ENCODE peak calls at places on chromosomes 2 and 18, in four cellular contexts. W is A549, G is upper lobe of left lung, M is IMR-90. L is an unnamed sample.
A peak's percentile ranks its signal among the peaks of the same experiment; 100 is the strongest.

GRCh38 chr2:208101716-208102631 is 22.4 kb downstream of the CRYGD start:
- DNase-seq in W (peak; percentile 45), G (no peak), M (peak; percentile 18), L (no peak)

GRCh38 chr2:32946314-32947075 is at the start of gene LTBP1:
- DNase-seq in G (peak; percentile 61), W (peak; percentile 83), M (peak; percentile 76), L (peak; percentile 69)

GRCh38 chr2:240814946-240815760 is 4.9 kb downstream of the KIF1A start:
- DNase-seq in M (no peak), G (no peak), W (no peak), L (peak; percentile 17)

GRCh38 chr18:54737986-54738385 is 90.3 kb upstream of the RAB27B start:
- DNase-seq in M (peak; percentile 81), W (peak; percentile 58), G (no peak), L (no peak)

GRCh38 chr2:229586746-229587705 is 127.3 kb downstream of the DNER start:
- DNase-seq in M (peak; percentile 60), G (peak; percentile 78), W (peak; percentile 77), L (peak; percentile 75)

GRCh38 chr18:46424898-46425297 is 232.1 kb downstream of the LOXHD1 start:
- DNase-seq in W (no peak), G (peak; percentile 39), M (no peak), L (no peak)

GRCh38 chr2:112625474-112626114 is 20.1 kb upstream of the SLC20A1 start:
- DNase-seq in W (no peak), M (no peak), G (peak; percentile 20), L (peak; percentile 17)

GRCh38 chr2:62340981-62341624 is 145.2 kb downstream of the B3GNT2 start:
- DNase-seq in W (no peak), M (no peak), G (no peak), L (peak; percentile 29)

GRCh38 chr18:74291771-74292540 is at the start of gene CYB5A:
- DNase-seq in W (peak; percentile 95), G (peak; percentile 98), M (peak; percentile 93), L (peak; percentile 98)

GRCh38 chr2:36088716-36089328 is 266.8 kb upstream of the CRIM1 start:
- DNase-seq in G (no peak), M (no peak), W (no peak), L (no peak)

GRCh38 chr18:78855188-78855587 is 124.4 kb upstream of the SALL3 start:
- DNase-seq in G (no peak), M (no peak), W (no peak), L (no peak)

GRCh38 chr2:179050735-179051134 is 798 bp upstream of the CCDC141 start:
- DNase-seq in M (no peak), W (no peak), G (no peak), L (no peak)

GRCh38 chr2:179044500-179044899 is 5.4 kb downstream of the CCDC141 start:
- DNase-seq in G (no peak), W (no peak), M (no peak), L (no peak)

GRCh38 chr2:179051250-179051649 is 1.3 kb upstream of the CCDC141 start:
- DNase-seq in G (no peak), M (no peak), W (no peak), L (no peak)

GRCh38 chr2:179049203-179049545 is 763 bp downstream of the CCDC141 start:
- DNase-seq in M (no peak), G (peak; percentile 28), W (no peak), L (no peak)

DNA sequence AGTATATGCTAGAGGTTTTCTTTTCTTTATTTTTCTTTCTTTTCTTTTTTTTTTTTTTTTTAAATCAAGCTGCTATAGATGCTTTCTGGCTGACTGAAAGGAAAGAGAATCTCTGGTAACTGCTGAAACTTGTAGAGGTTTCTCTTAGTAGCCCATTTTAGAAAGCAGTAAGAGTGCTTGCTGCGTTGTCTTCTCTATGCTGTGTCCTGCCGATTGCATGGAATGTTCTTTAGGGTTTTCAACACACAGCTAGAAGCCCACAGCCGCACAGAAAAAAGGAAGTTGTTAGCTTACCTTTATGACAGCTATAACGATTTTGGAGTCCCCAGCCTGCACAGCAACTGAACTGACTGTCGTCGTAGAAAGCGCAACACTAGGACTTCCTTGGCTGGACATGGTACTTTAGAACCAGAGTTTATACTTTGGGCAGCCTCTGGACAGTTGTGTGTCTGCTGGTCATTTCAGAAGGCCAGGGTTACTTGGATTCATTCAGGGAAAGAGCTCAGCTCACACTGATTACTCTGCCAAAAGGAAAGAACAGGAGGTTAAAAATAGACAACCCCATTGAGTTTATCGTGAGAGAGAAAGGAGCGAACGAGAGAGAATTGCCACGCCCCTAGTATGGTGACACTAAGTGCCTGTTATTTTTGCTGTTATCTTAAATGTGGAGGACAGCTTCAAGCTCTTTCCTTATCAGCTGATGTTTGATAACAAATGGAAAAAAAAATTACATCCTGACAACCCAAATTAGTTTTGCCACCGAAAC is at the start of gene CCDC141:
- DNase-seq in G (peak; percentile 41), W (no peak), M (no peak), L (no peak)
- TF ChIP-seq POLR2A in G (no peak), W (no peak), M (no peak), L (no peak)

DNA sequence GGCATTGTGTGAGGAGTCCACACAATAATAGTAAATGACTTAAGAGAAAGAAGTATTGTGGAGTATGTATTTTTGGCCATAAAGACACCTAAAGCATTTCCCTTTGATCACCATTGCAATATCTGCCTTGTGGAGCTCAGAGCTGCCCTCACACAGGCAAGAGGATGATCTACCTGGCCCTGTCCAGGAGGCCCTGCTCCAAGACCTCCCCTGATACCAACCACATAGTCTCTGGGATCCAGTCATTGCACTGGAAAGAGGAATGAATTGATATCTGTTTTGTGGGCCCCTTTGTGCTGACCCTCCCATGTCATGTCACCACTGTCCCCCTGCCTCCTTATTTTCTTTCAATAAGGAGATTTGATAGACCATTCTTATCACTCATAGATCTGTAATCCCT is 430.6 kb upstream of the TNP1 start:
- DNase-seq in M (no peak), G (no peak), W (no peak), L (no peak)
- H3K4me3 ChIP-seq in M (no peak overlapping the region), G (no peak overlapping the region), W (no peak overlapping the region), L (no peak overlapping the region)

GRCh38 chr2:237475704-237476107 is 11.3 kb upstream of the MLPH start:
- DNase-seq in M (peak; percentile 60), W (peak; percentile 76), G (peak; percentile 81), L (no peak)

GRCh38 chr2:237474511-237474911 is 12.5 kb upstream of the MLPH start:
- DNase-seq in W (no peak), M (no peak), G (peak; percentile 59), L (no peak)

GRCh38 chr2:237472909-237473308 is 14.1 kb upstream of the MLPH start:
- DNase-seq in M (no peak), W (no peak), G (no peak), L (no peak)

GRCh38 chr2:237473474-237474453 is 13.3 kb upstream of the MLPH start:
- DNase-seq in W (no peak), G (peak; percentile 89), M (peak; percentile 67), L (no peak)

GRCh38 chr2:237474931-237475703 is 11.9 kb upstream of the MLPH start:
- DNase-seq in M (peak; percentile 77), G (peak; percentile 79), W (peak; percentile 85), L (peak; percentile 88)
- TF ChIP-seq POLR2A in M (peak; percentile 51), G (no peak), W (peak; percentile 35), L (no peak)

GRCh38 chr18:58578835-58579560 is 49.9 kb downstream of the ALPK2 start:
- DNase-seq in M (peak; percentile 88), G (no peak), W (peak; percentile 77), L (no peak)

GRCh38 chr18:58576641-58577251 is 52.1 kb downstream of the ALPK2 start:
- DNase-seq in M (peak; percentile 76), G (no peak), W (no peak), L (no peak)

GRCh38 chr18:58579561-58580047 is 49.3 kb downstream of the ALPK2 start:
- DNase-seq in W (peak; percentile 79), M (peak; percentile 91), G (no peak), L (no peak)

GRCh38 chr18:58580078-58580477 is 48.8 kb downstream of the ALPK2 start:
- DNase-seq in W (peak; percentile 81), G (no peak), M (peak; percentile 43), L (no peak)

DNA sequence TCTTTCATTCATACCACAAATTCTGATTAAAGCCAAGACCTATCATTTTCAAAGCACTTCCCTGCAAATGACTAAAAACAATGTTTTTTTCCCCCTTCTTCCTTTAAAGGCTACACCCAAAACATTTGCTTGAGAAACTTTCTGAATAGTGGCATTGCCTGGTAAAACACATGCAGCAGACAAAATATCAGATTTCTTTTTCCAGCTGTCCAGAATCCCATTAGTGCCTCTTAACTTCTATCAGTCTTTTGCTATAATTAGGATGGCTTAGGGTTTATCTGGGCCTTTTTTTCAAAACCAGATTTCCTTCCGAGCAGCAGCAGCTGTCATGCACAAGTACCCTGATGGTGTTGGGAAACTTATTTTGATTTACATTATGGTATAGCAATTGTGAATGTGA is 50.6 kb downstream of the ALPK2 start:
- DNase-seq in W (no peak), G (no peak), M (peak; percentile 28), L (no peak)
- H3K4me3 ChIP-seq in W (peak overlapping the region; percentile 58), G (no peak overlapping the region), M (peak overlapping the region; percentile 57), L (no peak overlapping the region)

GRCh38 chr18:56255381-56255780 is 383.0 kb downstream of the TXNL1 start:
- DNase-seq in G (no peak), M (peak; percentile 50), W (no peak), L (no peak)

GRCh38 chr18:56257215-56257614 is 381.2 kb downstream of the TXNL1 start:
- DNase-seq in M (peak; percentile 96), G (no peak), W (peak; percentile 10), L (no peak)

GRCh38 chr18:56256659-56257058 is 381.7 kb downstream of the TXNL1 start:
- DNase-seq in W (no peak), G (no peak), M (no peak), L (no peak)

GRCh38 chr18:56248613-56249235 is 389.7 kb downstream of the TXNL1 start:
- DNase-seq in W (no peak), M (no peak), G (no peak), L (no peak)

DNA sequence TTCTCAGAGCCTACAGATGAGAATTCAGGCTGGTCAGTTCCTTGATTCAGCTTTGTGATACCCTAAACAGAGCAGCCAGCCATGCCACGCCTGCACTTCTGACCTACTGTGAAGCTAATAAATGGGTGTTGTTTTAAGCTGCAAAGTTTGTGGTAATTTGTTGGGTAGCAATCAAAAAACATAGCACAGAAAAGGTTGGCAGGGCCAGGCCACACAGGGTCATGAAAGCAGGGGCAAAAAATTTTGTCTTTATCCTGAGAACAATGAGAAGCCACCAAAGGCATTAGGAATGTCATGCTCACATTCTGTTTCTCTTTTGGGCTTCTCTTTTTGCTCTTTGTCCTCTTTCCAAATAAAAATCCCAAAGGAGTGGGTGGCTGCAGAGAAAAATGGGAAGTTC is 385.9 kb downstream of the TXNL1 start:
- DNase-seq in M (no peak), W (no peak), G (no peak), L (no peak)
- TF ChIP-seq POLR2A in M (no peak), W (no peak), G (no peak), L (no peak)

DNA sequence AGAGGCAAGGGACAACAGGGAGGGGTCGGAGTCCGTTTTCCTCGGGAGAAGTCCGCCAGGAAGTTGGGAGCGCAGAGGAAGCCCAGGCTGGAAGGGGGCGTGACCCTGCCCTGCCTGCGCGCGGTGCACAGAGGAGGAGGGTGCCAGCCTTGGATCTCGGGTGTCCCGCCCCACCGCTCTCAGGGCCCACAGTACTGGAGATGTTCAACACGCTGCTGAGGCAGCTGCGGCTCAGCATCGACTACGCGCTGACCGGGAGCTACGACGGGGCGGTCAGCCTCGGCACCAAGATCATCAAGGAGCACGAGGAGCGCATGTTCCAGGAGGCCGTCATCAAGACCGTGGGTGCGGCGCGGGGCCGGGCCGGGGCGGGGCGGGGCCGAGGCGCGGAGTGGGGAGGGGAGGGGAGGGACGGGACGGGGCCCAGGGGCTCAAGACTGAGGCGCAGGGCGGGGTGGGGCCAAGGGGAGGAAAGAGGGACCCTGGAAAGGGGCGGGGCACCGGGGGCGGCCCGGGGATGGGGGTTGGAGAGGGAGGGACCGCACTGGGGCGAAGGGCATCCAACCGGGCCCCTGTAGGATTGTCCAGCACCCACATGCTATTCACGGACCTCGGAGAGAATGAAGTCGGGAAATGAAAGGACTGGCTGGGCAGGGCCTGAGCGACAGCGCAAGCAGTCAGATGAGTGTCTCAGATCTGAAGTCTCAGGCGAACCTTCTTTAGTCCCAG is 36.6 kb downstream of the POMC start:
- DNase-seq in M (no peak), W (no peak), G (no peak), L (peak; percentile 30)
- H3K4me3 ChIP-seq in M (no peak overlapping the region), W (no peak overlapping the region), G (peak overlapping the region; percentile 45), L (peak overlapping the region; percentile 32)